ENCODE peak calls at places on chromosomes 7 and 10, in nine cellular contexts. One of them, this sample, is unnamed.

GRCh38 chr7:65946895-65947294 is 35.1 kb downstream of the GUSB start:
- DNase-seq in NCI-H1092: no peak
- DNase-seq in effector CD4-positive, alpha-beta T cell: no peak
- DNase-seq in NCI-H1105 treated with DMSO at 0.1 percent for 48 hours: no peak
- DNase-seq in suprapubic skin: no peak
- DNase-seq in neural crest cell: no peak
- DNase-seq in NCI-H1417: no peak
- DNase-seq in Right ventricle myocardium superior: no peak
- DNase-seq in uterus: peak
- DNase-seq in this sample: no peak

GRCh38 chr7:54719974-54720373 is 39.0 kb downstream of the SEC61G start:
- DNase-seq in suprapubic skin: no peak
- DNase-seq in effector CD4-positive, alpha-beta T cell: no peak
- DNase-seq in neural crest cell: no peak
- DNase-seq in uterus: no peak
- DNase-seq in NCI-H1092: no peak
- DNase-seq in Right ventricle myocardium superior: no peak
- DNase-seq in NCI-H1417: no peak
- DNase-seq in NCI-H1105 treated with DMSO at 0.1 percent for 48 hours: no peak
- DNase-seq in this sample: no peak

GRCh38 chr7:151078233-151079040 is 2.2 kb downstream of the FASTK start:
- DNase-seq in NCI-H1417: no peak
- DNase-seq in suprapubic skin: peak
- DNase-seq in NCI-H1092: no peak
- DNase-seq in neural crest cell: no peak
- DNase-seq in effector CD4-positive, alpha-beta T cell: no peak
- DNase-seq in NCI-H1105 treated with DMSO at 0.1 percent for 48 hours: no peak
- DNase-seq in uterus: no peak
- DNase-seq in Right ventricle myocardium superior: peak
- DNase-seq in this sample: no peak

GRCh38 chr7:155802906-155803417 is 9.3 kb downstream of the SHH start:
- DNase-seq in NCI-H1092: no peak
- DNase-seq in NCI-H1417: no peak
- DNase-seq in Right ventricle myocardium superior: no peak
- DNase-seq in neural crest cell: no peak
- DNase-seq in suprapubic skin: no peak
- DNase-seq in NCI-H1105 treated with DMSO at 0.1 percent for 48 hours: no peak
- DNase-seq in uterus: no peak
- DNase-seq in effector CD4-positive, alpha-beta T cell: no peak
- DNase-seq in this sample: no peak

GRCh38 chr7:92831716-92832622 is 4.4 kb downstream of the CDK6 start:
- DNase-seq in NCI-H1092: no peak
- DNase-seq in effector CD4-positive, alpha-beta T cell: no peak
- DNase-seq in Right ventricle myocardium superior: no peak
- DNase-seq in suprapubic skin: no peak
- DNase-seq in NCI-H1105 treated with DMSO at 0.1 percent for 48 hours: no peak
- DNase-seq in NCI-H1417: no peak
- DNase-seq in uterus: no peak
- DNase-seq in neural crest cell: no peak
- DNase-seq in this sample: peak

GRCh38 chr10:102246261-102246660 is 929 bp downstream of the GBF1 start:
- DNase-seq in Right ventricle myocardium superior: no peak
- DNase-seq in suprapubic skin: no peak
- DNase-seq in uterus: no peak
- DNase-seq in NCI-H1417: no peak
- DNase-seq in NCI-H1105 treated with DMSO at 0.1 percent for 48 hours: no peak
- DNase-seq in effector CD4-positive, alpha-beta T cell: no peak
- DNase-seq in neural crest cell: no peak
- DNase-seq in NCI-H1092: no peak
- DNase-seq in this sample: no peak

GRCh38 chr7:38224392-38224791 is 46.3 kb downstream of the STARD3NL start:
- DNase-seq in uterus: no peak
- DNase-seq in suprapubic skin: no peak
- DNase-seq in effector CD4-positive, alpha-beta T cell: no peak
- DNase-seq in NCI-H1092: no peak
- DNase-seq in NCI-H1417: no peak
- DNase-seq in NCI-H1105 treated with DMSO at 0.1 percent for 48 hours: no peak
- DNase-seq in Right ventricle myocardium superior: no peak
- DNase-seq in neural crest cell: no peak
- DNase-seq in this sample: no peak

GRCh38 chr7:46139079-46139478 is 218.0 kb upstream of the IGFBP3 start:
- DNase-seq in uterus: no peak
- DNase-seq in Right ventricle myocardium superior: no peak
- DNase-seq in neural crest cell: no peak
- DNase-seq in effector CD4-positive, alpha-beta T cell: no peak
- DNase-seq in suprapubic skin: no peak
- DNase-seq in NCI-H1105 treated with DMSO at 0.1 percent for 48 hours: no peak
- DNase-seq in NCI-H1417: no peak
- DNase-seq in NCI-H1092: no peak
- DNase-seq in this sample: no peak

GRCh38 chr7:83599131-83599530 is 49.8 kb downstream of the SEMA3E start:
- DNase-seq in suprapubic skin: no peak
- DNase-seq in neural crest cell: no peak
- DNase-seq in Right ventricle myocardium superior: no peak
- DNase-seq in effector CD4-positive, alpha-beta T cell: no peak
- DNase-seq in NCI-H1092: no peak
- DNase-seq in NCI-H1105 treated with DMSO at 0.1 percent for 48 hours: no peak
- DNase-seq in NCI-H1417: no peak
- DNase-seq in uterus: no peak
- DNase-seq in this sample: no peak

GRCh38 chr10:97278491-97278989 is 13.9 kb downstream of the ARHGAP19 start:
- DNase-seq in suprapubic skin: no peak
- DNase-seq in Right ventricle myocardium superior: no peak
- DNase-seq in neural crest cell: no peak
- DNase-seq in uterus: no peak
- DNase-seq in NCI-H1105 treated with DMSO at 0.1 percent for 48 hours: peak
- DNase-seq in NCI-H1417: peak
- DNase-seq in NCI-H1092: peak
- DNase-seq in effector CD4-positive, alpha-beta T cell: no peak
- DNase-seq in this sample: no peak

GRCh38 chr10:95242581-95243317 is 48.1 kb downstream of the PDLIM1 start:
- DNase-seq in NCI-H1105 treated with DMSO at 0.1 percent for 48 hours: no peak
- DNase-seq in uterus: no peak
- DNase-seq in NCI-H1417: peak
- DNase-seq in suprapubic skin: no peak
- DNase-seq in Right ventricle myocardium superior: no peak
- DNase-seq in effector CD4-positive, alpha-beta T cell: no peak
- DNase-seq in neural crest cell: peak
- DNase-seq in NCI-H1092: no peak
- DNase-seq in this sample: no peak

GRCh38 chr7:1401011-1401410 is 58.3 kb downstream of the MICALL2 start:
- DNase-seq in effector CD4-positive, alpha-beta T cell: no peak
- DNase-seq in Right ventricle myocardium superior: no peak
- DNase-seq in uterus: no peak
- DNase-seq in neural crest cell: no peak
- DNase-seq in NCI-H1105 treated with DMSO at 0.1 percent for 48 hours: peak
- DNase-seq in NCI-H1417: no peak
- DNase-seq in suprapubic skin: no peak
- DNase-seq in NCI-H1092: no peak
- DNase-seq in this sample: no peak

GRCh38 chr10:117609095-117609821 is 66.7 kb downstream of the EMX2 start:
- DNase-seq in NCI-H1417: peak
- DNase-seq in effector CD4-positive, alpha-beta T cell: no peak
- DNase-seq in NCI-H1092: no peak
- DNase-seq in suprapubic skin: no peak
- DNase-seq in Right ventricle myocardium superior: peak
- DNase-seq in neural crest cell: no peak
- DNase-seq in NCI-H1105 treated with DMSO at 0.1 percent for 48 hours: peak
- DNase-seq in uterus: peak
- DNase-seq in this sample: no peak

GRCh38 chr7:157656195-157656769 is 319.5 kb downstream of the DNAJB6 start:
- DNase-seq in NCI-H1417: no peak
- DNase-seq in NCI-H1092: no peak
- DNase-seq in neural crest cell: no peak
- DNase-seq in suprapubic skin: no peak
- DNase-seq in NCI-H1105 treated with DMSO at 0.1 percent for 48 hours: no peak
- DNase-seq in effector CD4-positive, alpha-beta T cell: no peak
- DNase-seq in uterus: no peak
- DNase-seq in Right ventricle myocardium superior: no peak
- DNase-seq in this sample: no peak

GRCh38 chr7:55148571-55148970 is 129.8 kb downstream of the EGFR start:
- DNase-seq in uterus: no peak
- DNase-seq in effector CD4-positive, alpha-beta T cell: no peak
- DNase-seq in Right ventricle myocardium superior: no peak
- DNase-seq in neural crest cell: no peak
- DNase-seq in NCI-H1092: no peak
- DNase-seq in NCI-H1105 treated with DMSO at 0.1 percent for 48 hours: peak
- DNase-seq in suprapubic skin: no peak
- DNase-seq in NCI-H1417: no peak
- DNase-seq in this sample: no peak

GRCh38 chr7:95649546-95649945 is 53.2 kb upstream of the PDK4 start:
- DNase-seq in NCI-H1092: no peak
- DNase-seq in neural crest cell: no peak
- DNase-seq in uterus: no peak
- DNase-seq in NCI-H1105 treated with DMSO at 0.1 percent for 48 hours: no peak
- DNase-seq in Right ventricle myocardium superior: no peak
- DNase-seq in suprapubic skin: no peak
- DNase-seq in effector CD4-positive, alpha-beta T cell: no peak
- DNase-seq in NCI-H1417: no peak
- DNase-seq in this sample: no peak

GRCh38 chr10:24866615-24867583 is 85.5 kb downstream of the PRTFDC1 start:
- DNase-seq in suprapubic skin: no peak
- DNase-seq in NCI-H1417: peak
- DNase-seq in NCI-H1105 treated with DMSO at 0.1 percent for 48 hours: no peak
- DNase-seq in neural crest cell: no peak
- DNase-seq in uterus: peak
- DNase-seq in NCI-H1092: no peak
- DNase-seq in effector CD4-positive, alpha-beta T cell: no peak
- DNase-seq in Right ventricle myocardium superior: peak
- DNase-seq in this sample: no peak

GRCh38 chr10:19815478-19816419 is 483 bp upstream of the PLXDC2 start:
- DNase-seq in effector CD4-positive, alpha-beta T cell: no peak
- DNase-seq in neural crest cell: peak
- DNase-seq in uterus: peak
- DNase-seq in suprapubic skin: peak
- DNase-seq in NCI-H1417: peak
- DNase-seq in NCI-H1105 treated with DMSO at 0.1 percent for 48 hours: peak
- DNase-seq in NCI-H1092: no peak
- DNase-seq in Right ventricle myocardium superior: peak
- DNase-seq in this sample: peak

GRCh38 chr7:114574384-114574783 is 159.8 kb downstream of the FOXP2 start:
- DNase-seq in Right ventricle myocardium superior: no peak
- DNase-seq in neural crest cell: no peak
- DNase-seq in uterus: no peak
- DNase-seq in NCI-H1105 treated with DMSO at 0.1 percent for 48 hours: no peak
- DNase-seq in suprapubic skin: no peak
- DNase-seq in NCI-H1092: no peak
- DNase-seq in NCI-H1417: no peak
- DNase-seq in effector CD4-positive, alpha-beta T cell: no peak
- DNase-seq in this sample: no peak

GRCh38 chr7:30887464-30887872 is 24.2 kb upstream of the AQP1 start:
- DNase-seq in NCI-H1417: peak
- DNase-seq in effector CD4-positive, alpha-beta T cell: no peak
- DNase-seq in uterus: no peak
- DNase-seq in suprapubic skin: no peak
- DNase-seq in neural crest cell: no peak
- DNase-seq in Right ventricle myocardium superior: no peak
- DNase-seq in NCI-H1092: no peak
- DNase-seq in NCI-H1105 treated with DMSO at 0.1 percent for 48 hours: peak
- DNase-seq in this sample: no peak

GRCh38 chr7:7498881-7499280 is 36.8 kb downstream of the COL28A1 start:
- DNase-seq in Right ventricle myocardium superior: no peak
- DNase-seq in NCI-H1092: peak
- DNase-seq in NCI-H1417: peak
- DNase-seq in neural crest cell: no peak
- DNase-seq in suprapubic skin: no peak
- DNase-seq in effector CD4-positive, alpha-beta T cell: no peak
- DNase-seq in NCI-H1105 treated with DMSO at 0.1 percent for 48 hours: peak
- DNase-seq in uterus: no peak
- DNase-seq in this sample: no peak

GRCh38 chr10:75957321-75957720 is 525.9 kb downstream of the LRMDA start:
- DNase-seq in Right ventricle myocardium superior: no peak
- DNase-seq in uterus: no peak
- DNase-seq in NCI-H1417: no peak
- DNase-seq in effector CD4-positive, alpha-beta T cell: no peak
- DNase-seq in NCI-H1105 treated with DMSO at 0.1 percent for 48 hours: no peak
- DNase-seq in neural crest cell: no peak
- DNase-seq in NCI-H1092: no peak
- DNase-seq in suprapubic skin: no peak
- DNase-seq in this sample: no peak

GRCh38 chr7:82548141-82548688 is 104.6 kb upstream of the CACNA2D1 start:
- DNase-seq in NCI-H1092: no peak
- DNase-seq in suprapubic skin: no peak
- DNase-seq in effector CD4-positive, alpha-beta T cell: no peak
- DNase-seq in uterus: no peak
- DNase-seq in NCI-H1417: no peak
- DNase-seq in NCI-H1105 treated with DMSO at 0.1 percent for 48 hours: no peak
- DNase-seq in neural crest cell: no peak
- DNase-seq in Right ventricle myocardium superior: no peak
- DNase-seq in this sample: no peak

GRCh38 chr7:149779502-149779805 is 6.1 kb upstream of the ZNF467 start:
- DNase-seq in NCI-H1105 treated with DMSO at 0.1 percent for 48 hours: no peak
- DNase-seq in neural crest cell: no peak
- DNase-seq in uterus: no peak
- DNase-seq in effector CD4-positive, alpha-beta T cell: no peak
- DNase-seq in NCI-H1417: no peak
- DNase-seq in Right ventricle myocardium superior: peak
- DNase-seq in suprapubic skin: no peak
- DNase-seq in NCI-H1092: no peak
- DNase-seq in this sample: no peak

GRCh38 chr7:18356195-18356645 is 139.3 kb upstream of the HDAC9 start:
- DNase-seq in Right ventricle myocardium superior: no peak
- DNase-seq in uterus: no peak
- DNase-seq in effector CD4-positive, alpha-beta T cell: no peak
- DNase-seq in NCI-H1417: peak
- DNase-seq in suprapubic skin: no peak
- DNase-seq in neural crest cell: peak
- DNase-seq in NCI-H1092: no peak
- DNase-seq in NCI-H1105 treated with DMSO at 0.1 percent for 48 hours: peak
- DNase-seq in this sample: no peak

GRCh38 chr10:6569259-6569658 is 10.8 kb downstream of the PRKCQ start:
- DNase-seq in NCI-H1417: no peak
- DNase-seq in effector CD4-positive, alpha-beta T cell: no peak
- DNase-seq in suprapubic skin: no peak
- DNase-seq in uterus: no peak
- DNase-seq in NCI-H1092: no peak
- DNase-seq in neural crest cell: no peak
- DNase-seq in NCI-H1105 treated with DMSO at 0.1 percent for 48 hours: no peak
- DNase-seq in Right ventricle myocardium superior: no peak
- DNase-seq in this sample: no peak

GRCh38 chr7:100803398-100804161 is 23.7 kb downstream of the EPHB4 start:
- DNase-seq in neural crest cell: peak
- DNase-seq in NCI-H1105 treated with DMSO at 0.1 percent for 48 hours: no peak
- DNase-seq in suprapubic skin: peak
- DNase-seq in uterus: peak
- DNase-seq in effector CD4-positive, alpha-beta T cell: no peak
- DNase-seq in NCI-H1092: peak
- DNase-seq in Right ventricle myocardium superior: peak
- DNase-seq in NCI-H1417: peak
- DNase-seq in this sample: peak

GRCh38 chr10:123241391-123242141 is 87.4 kb downstream of the BUB3 start:
- DNase-seq in NCI-H1092: no peak
- DNase-seq in neural crest cell: no peak
- DNase-seq in NCI-H1105 treated with DMSO at 0.1 percent for 48 hours: no peak
- DNase-seq in Right ventricle myocardium superior: no peak
- DNase-seq in effector CD4-positive, alpha-beta T cell: peak
- DNase-seq in uterus: no peak
- DNase-seq in suprapubic skin: no peak
- DNase-seq in NCI-H1417: peak
- DNase-seq in this sample: no peak

This sample was measured in RWPE2.